ENCODE peak calls at places on chromosomes 12 and 14, in eight cellular contexts. V, B, U, E, X, L, K and W are unnamed samples.
A peak's percentile ranks its signal among the peaks of the same experiment; 100 is the strongest.

GRCh38 chr12:92745874-92746553 is 43.2 kb downstream of the PLEKHG7 start:
- DNase-seq in V (no peak), B (peak; percentile 93), U (peak; percentile 49), E (no peak), X (peak; percentile 26), L (peak; percentile 79), K (peak; percentile 98), W (no peak)

GRCh38 chr14:56474419-56475022 is 105.1 kb upstream of the TMEM260 start:
- DNase-seq in V (peak; percentile 51), B (no peak), U (peak; percentile 54), E (no peak), X (no peak), L (no peak), K (peak; percentile 16), W (no peak)

GRCh38 chr14:43464968-43465367 is 1042.1 kb downstream of the FSCB start:
- DNase-seq in V (no peak), B (no peak), U (no peak), E (no peak), X (no peak), L (no peak), K (no peak), W (no peak)

GRCh38 chr12:80170915-80171314 is 71.6 kb downstream of the OTOGL start:
- DNase-seq in V (no peak), B (no peak), U (no peak), E (no peak), X (no peak), L (no peak), K (no peak), W (no peak)

GRCh38 chr12:90274407-90274806 is 565.8 kb upstream of the ATP2B1 start:
- DNase-seq in V (no peak), B (no peak), U (no peak), E (no peak), X (no peak), L (no peak), K (no peak), W (no peak)

GRCh38 chr12:42963993-42964392 is 374.4 kb upstream of the PRICKLE1 start:
- DNase-seq in V (no peak), B (no peak), U (no peak), E (no peak), X (no peak), L (no peak), K (no peak), W (no peak)

GRCh38 chr12:84329933-84330332 is 582.7 kb downstream of the SLC6A15 start:
- DNase-seq in V (no peak), B (no peak), U (no peak), E (no peak), X (no peak), L (no peak), K (no peak), W (no peak)

GRCh38 chr12:64461634-64462414 is 9.9 kb downstream of the TBK1 start:
- DNase-seq in V (no peak), B (no peak), U (peak; percentile 6), E (no peak), X (no peak), L (no peak), K (peak; percentile 88), W (no peak)

GRCh38 chr12:55703976-55704761 is 3.5 kb downstream of the ITGA7 start:
- DNase-seq in V (no peak), B (no peak), U (no peak), E (no peak), X (no peak), L (peak; percentile 68), K (peak; percentile 59), W (no peak)

GRCh38 chr14:55255979-55256378 is 15.2 kb upstream of the FBXO34 start:
- DNase-seq in V (no peak), B (no peak), U (no peak), E (no peak), X (no peak), L (no peak), K (no peak), W (no peak)

GRCh38 chr14:78567343-78567742 is 397.2 kb downstream of the NRXN3 start:
- DNase-seq in V (no peak), B (no peak), U (no peak), E (no peak), X (no peak), L (no peak), K (peak; percentile 34), W (no peak)